ENCODE peak calls at places on chromosomes 1 and 21, in four cellular contexts. C, I, W and G are unnamed samples.

GRCh38 chr1:103900005-103900404 is 150.3 kb downstream of the AMY1C start:
- DNase-seq in C (no peak), I (no peak), W (no peak), G (no peak)

GRCh38 chr21:15309721-15310120 is 244.9 kb upstream of the NRIP1 start:
- DNase-seq in I (no peak), C (no peak), W (no peak), G (no peak)

GRCh38 chr1:241336335-241336734 is 20.7 kb downstream of the RGS7 start:
- DNase-seq in W (no peak), I (no peak), C (no peak), G (peak; percentile 35)

GRCh38 chr1:39128126-39128525 is 76.4 kb upstream of the MACF1 start:
- DNase-seq in C (no peak), I (no peak), W (no peak), G (no peak)

GRCh38 chr1:183195146-183195571 is 9.1 kb downstream of the LAMC2 start:
- DNase-seq in I (peak; percentile 42), W (no peak), C (no peak), G (peak; percentile 60)

GRCh38 chr1:165257969-165258459 is 98.5 kb downstream of the LMX1A start:
- DNase-seq in C (peak; percentile 60), W (peak; percentile 79), I (peak; percentile 65), G (peak; percentile 17)

GRCh38 chr21:23017989-23018388 is 2019.8 kb downstream of the NCAM2 start:
- DNase-seq in W (no peak), I (no peak), C (no peak), G (no peak)

GRCh38 chr21:28871388-28872015 is 121.2 kb downstream of the LTN1 start:
- DNase-seq in C (no peak), I (no peak), W (no peak), G (peak; percentile 51)

GRCh38 chr1:213136190-213136917 is 85.3 kb downstream of the RPS6KC1 start:
- DNase-seq in I (no peak), W (no peak), C (peak; percentile 16), G (no peak)

GRCh38 chr1:17952506-17952905 is 155.1 kb upstream of the IGSF21 start:
- DNase-seq in I (no peak), W (no peak), C (no peak), G (no peak)

GRCh38 chr1:118396824-118397530 is 211.9 kb upstream of the SPAG17 start:
- DNase-seq in W (no peak), I (no peak), C (no peak), G (no peak)

GRCh38 chr1:231039161-231040018 is 664 bp downstream of the FAM89A start:
- DNase-seq in C (no peak), I (peak; percentile 26), W (peak; percentile 73), G (peak; percentile 37)
- TF ChIP-seq MAZ in C (peak; percentile 26), I (no peak), W (peak; percentile 34), G (no peak)

GRCh38 chr1:96723372-96723771 is 1.8 kb downstream of the PTBP2 start:
- DNase-seq in C (no peak), W (no peak), I (no peak), G (no peak)

GRCh38 chr1:96730574-96731298 is 9.2 kb downstream of the PTBP2 start:
- DNase-seq in I (no peak), C (peak; percentile 28), W (no peak), G (peak; percentile 18)

GRCh38 chr1:96722161-96722908 is 751 bp downstream of the PTBP2 start:
- DNase-seq in C (peak; percentile 7), I (peak; percentile 26), W (peak; percentile 71), G (peak; percentile 54)

GRCh38 chr1:96727860-96728259 is 6.3 kb downstream of the PTBP2 start:
- DNase-seq in I (no peak), W (no peak), C (peak; percentile 8), G (no peak)
- H3K4me2 ChIP-seq in I (no peak overlapping the region), W (no peak overlapping the region), C (peak overlapping the region; percentile 32), G (no peak overlapping the region)

GRCh38 chr1:153532769-153533599 is 2.8 kb downstream of the S100A6 start:
- DNase-seq in C (peak; percentile 72), I (peak; percentile 91), W (peak; percentile 92), G (peak; percentile 84)

GRCh38 chr1:153534933-153535663 is 693 bp downstream of the S100A6 start:
- DNase-seq in W (no peak), C (no peak), I (peak; percentile 74), G (no peak)

GRCh38 chr1:153534226-153534932 is 1.4 kb downstream of the S100A6 start:
- DNase-seq in I (peak; percentile 51), W (no peak), C (no peak), G (peak; percentile 50)

GRCh38 chr1:153532161-153532560 is 3.6 kb downstream of the S100A6 start:
- DNase-seq in I (no peak), W (no peak), C (no peak), G (no peak)

GRCh38 chr1:153533689-153534201 is 2.0 kb downstream of the S100A6 start:
- DNase-seq in C (peak; percentile 39), I (peak; percentile 82), W (peak; percentile 58), G (peak; percentile 93)
- TF ChIP-seq MAZ in C (no peak), I (no peak), W (no peak), G (peak; percentile 71)

GRCh38 chr1:11769274-11769673 is 7.3 kb downstream of the C1orf167 start:
- DNase-seq in C (no peak), I (no peak), W (no peak), G (no peak)

GRCh38 chr1:11770011-11770410 is 8.0 kb downstream of the C1orf167 start:
- DNase-seq in C (no peak), I (no peak), W (no peak), G (no peak)

GRCh38 chr1:11766429-11766776 is 4.4 kb downstream of the C1orf167 start:
- DNase-seq in I (no peak), W (no peak), C (no peak), G (no peak)

GRCh38 chr1:11768821-11769220 is 6.8 kb downstream of the C1orf167 start:
- DNase-seq in I (no peak), W (no peak), C (no peak), G (no peak)

DNA sequence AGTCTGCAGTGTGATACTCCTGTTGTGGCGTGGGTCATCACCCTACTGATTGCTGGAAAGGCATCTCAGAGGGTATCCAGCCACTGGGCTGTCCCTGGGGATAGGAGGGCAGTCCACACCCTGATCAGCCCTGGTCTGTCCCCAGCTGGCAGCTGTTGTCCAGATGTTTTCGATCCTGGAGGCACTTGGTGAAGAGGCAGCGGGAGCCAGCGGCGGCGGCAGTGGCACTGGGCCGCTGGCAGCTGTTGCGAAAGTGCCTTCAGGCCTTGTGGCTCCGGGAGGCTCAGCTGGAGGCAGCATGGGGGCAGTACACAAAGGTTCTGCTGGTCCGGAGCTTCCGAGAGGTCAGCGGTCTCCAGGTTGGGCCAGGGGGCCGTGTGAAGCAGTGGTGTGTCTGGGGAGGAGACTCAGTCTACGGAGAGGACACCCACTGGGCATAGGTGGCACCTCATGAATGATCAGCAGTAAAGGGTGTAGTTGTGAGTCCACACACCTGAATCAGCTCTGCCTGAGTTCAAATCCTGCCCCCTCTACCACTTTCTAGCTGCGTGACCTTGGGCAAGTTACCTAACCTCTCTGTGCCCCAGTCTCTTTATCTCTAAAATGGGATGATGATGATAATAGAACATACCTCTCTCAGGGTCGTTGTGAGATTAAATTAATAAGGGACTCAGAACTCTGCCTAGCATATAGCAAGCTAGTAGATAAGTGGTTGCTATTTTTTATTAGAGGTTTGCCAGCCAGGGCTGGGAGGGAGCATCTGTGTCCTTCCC is 6.1 kb downstream of the C1orf167 start:
- DNase-seq in W (no peak), I (no peak), C (no peak), G (no peak)
- H3K4me2 ChIP-seq in W (no peak overlapping the region), I (no peak overlapping the region), C (no peak overlapping the region), G (no peak overlapping the region)

GRCh38 chr1:196603651-196604050 is 4.6 kb downstream of the KCNT2 start:
- DNase-seq in I (no peak), C (no peak), W (no peak), G (no peak)
- TF ChIP-seq MAZ in I (no peak), C (no peak), W (no peak), G (no peak)